ENCODE peak calls at places on chromosomes 5 and 9, in six cellular contexts. K is H1, V is HepG2, F is GM12878, X is GM12891, W is K562. N is an unnamed sample.

GRCh38 chr9:129613520-129614175 is 7.3 kb downstream of the C9orf50 start:
- DNase-seq in K (no peak), V (no peak), F (no peak), X (no peak), W (no peak), N (no peak)

GRCh38 chr5:1318659-1319251 is 23.9 kb upstream of the TERT start:
- DNase-seq in K (no peak), V (no peak), F (no peak), X (no peak), W (no peak), N (peak)

GRCh38 chr5:83472508-83473343 is 1.2 kb downstream of the VCAN start:
- DNase-seq in K (peak), V (no peak), F (no peak), X (peak), W (peak), N (peak)

GRCh38 chr9:107158321-107158720 is 124.8 kb upstream of the RAD23B start:
- DNase-seq in K (peak), V (peak), F (no peak), X (no peak), W (no peak), N (no peak)

GRCh38 chr9:114100536-114100935 is 1.4 kb upstream of the KIF12 start:
- DNase-seq in K (no peak), V (no peak), F (no peak), X (no peak), W (no peak), N (no peak)

GRCh38 chr5:80703291-80703690 is 48.5 kb upstream of the DHFR start:
- DNase-seq in K (no peak), V (no peak), F (no peak), X (no peak), W (no peak), N (no peak)

GRCh38 chr5:151081426-151082273 is 816 bp upstream of the TNIP1 start:
- DNase-seq in K (no peak), V (peak), F (no peak), X (no peak), W (no peak), N (no peak)

GRCh38 chr5:140631831-140632365 is 1.1 kb downstream of the CD14 start:
- DNase-seq in K (no peak), V (no peak), F (no peak), X (peak), W (no peak), N (peak)

GRCh38 chr5:41213340-41213739 is at the start of gene C6:
- DNase-seq in K (no peak), V (peak), F (no peak), X (no peak), W (no peak), N (no peak)

GRCh38 chr5:69368458-69369368 is 607 bp downstream of the AK6 start:
- DNase-seq in K (no peak), V (peak), F (no peak), X (no peak), W (peak), N (no peak)

GRCh38 chr9:69672828-69673640 is 863 bp upstream of the APBA1 start:
- DNase-seq in K (peak), V (peak), F (peak), X (peak), W (peak), N (peak)

GRCh38 chr9:1747568-1747967 is 267.6 kb upstream of the SMARCA2 start:
- DNase-seq in K (no peak), V (no peak), F (no peak), X (no peak), W (no peak), N (no peak)

GRCh38 chr5:38528162-38528703 is 28.2 kb downstream of the LIFR start:
- DNase-seq in K (no peak), V (peak), F (no peak), X (no peak), W (no peak), N (no peak)

GRCh38 chr9:98225015-98225442 is 30.4 kb downstream of the TBC1D2 start:
- DNase-seq in K (no peak), V (no peak), F (no peak), X (no peak), W (peak), N (no peak)

GRCh38 chr5:6774673-6775327 is 61.6 kb downstream of the TENT4A start:
- DNase-seq in K (no peak), V (no peak), F (no peak), X (no peak), W (no peak), N (no peak)

GRCh38 chr5:129243058-129243457 is 148.5 kb downstream of the ISOC1 start:
- DNase-seq in K (no peak), V (no peak), F (no peak), X (no peak), W (no peak), N (no peak)

GRCh38 chr5:43017438-43017820 is 22.7 kb downstream of the ANXA2R start:
- DNase-seq in K (no peak), V (peak), F (no peak), X (no peak), W (no peak), N (no peak)

GRCh38 chr5:148970876-148971275 is 92.0 kb downstream of the SH3TC2 start:
- DNase-seq in K (peak), V (no peak), F (no peak), X (no peak), W (no peak), N (no peak)

GRCh38 chr5:1155191-1156032 is 43.5 kb upstream of the SLC12A7 start:
- DNase-seq in K (no peak), V (no peak), F (no peak), X (no peak), W (no peak), N (no peak)

GRCh38 chr9:33300546-33300945 is 10.2 kb downstream of the NFX1 start:
- DNase-seq in K (no peak), V (peak), F (no peak), X (no peak), W (no peak), N (no peak)

GRCh38 chr9:138047469-138048040 is 170.0 kb downstream of the CACNA1B start:
- DNase-seq in K (peak), V (no peak), F (no peak), X (no peak), W (no peak), N (no peak)

GRCh38 chr5:157026789-157027424 is 32.0 kb downstream of the HAVCR1 start:
- DNase-seq in K (peak), V (no peak), F (no peak), X (no peak), W (peak), N (no peak)

GRCh38 chr9:95104088-95104960 is 213.2 kb downstream of the FANCC start:
- DNase-seq in K (no peak), V (no peak), F (no peak), X (no peak), W (no peak), N (no peak)

GRCh38 chr5:528625-529511 is 4.6 kb upstream of the SLC9A3 start:
- DNase-seq in K (no peak), V (no peak), F (no peak), X (no peak), W (no peak), N (no peak)

GRCh38 chr9:27412081-27412480 is 112.0 kb upstream of the IFNK start:
- DNase-seq in K (no peak), V (no peak), F (no peak), X (no peak), W (no peak), N (no peak)

GRCh38 chr5:177194278-177194677 is 60.7 kb downstream of the NSD1 start:
- DNase-seq in K (no peak), V (peak), F (no peak), X (no peak), W (no peak), N (no peak)

GRCh38 chr9:8115570-8115969 is 316.0 kb upstream of the DMAC1 start:
- DNase-seq in K (no peak), V (no peak), F (no peak), X (no peak), W (no peak), N (no peak)

GRCh38 chr9:112945620-112946208 is 55.0 kb upstream of the SLC46A2 start:
- DNase-seq in K (peak), V (peak), F (no peak), X (no peak), W (peak), N (no peak)

GRCh38 chr9:105063665-105064247 is 135.8 kb upstream of the ABCA1 start:
- DNase-seq in K (no peak), V (peak), F (no peak), X (no peak), W (no peak), N (no peak)

GRCh38 chr5:89277791-89278190 is 394.8 kb upstream of the MEF2C start:
- DNase-seq in K (no peak), V (no peak), F (no peak), X (no peak), W (no peak), N (no peak)

GRCh38 chr9:117021881-117022280 is 334.8 kb downstream of the TRIM32 start:
- DNase-seq in K (no peak), V (no peak), F (no peak), X (no peak), W (no peak), N (no peak)

GRCh38 chr5:138230261-138230660 is 17.1 kb upstream of the CDC23 start:
- DNase-seq in K (no peak), V (no peak), F (no peak), X (no peak), W (no peak), N (no peak)

GRCh38 chr9:76109953-76110352 is 219.5 kb downstream of the PCSK5 start:
- DNase-seq in K (no peak), V (no peak), F (no peak), X (no peak), W (no peak), N (no peak)

GRCh38 chr5:151770383-151771258 is 1.1 kb upstream of the G3BP1 start:
- DNase-seq in K (peak), V (no peak), F (no peak), X (peak), W (peak), N (peak)

GRCh38 chr9:96641514-96641913 is 13.6 kb downstream of the PRXL2C start:
- DNase-seq in K (no peak), V (peak), F (no peak), X (no peak), W (no peak), N (no peak)

GRCh38 chr9:107242073-107243063 is 40.7 kb upstream of the RAD23B start:
- DNase-seq in K (no peak), V (no peak), F (no peak), X (no peak), W (no peak), N (no peak)

DNA sequence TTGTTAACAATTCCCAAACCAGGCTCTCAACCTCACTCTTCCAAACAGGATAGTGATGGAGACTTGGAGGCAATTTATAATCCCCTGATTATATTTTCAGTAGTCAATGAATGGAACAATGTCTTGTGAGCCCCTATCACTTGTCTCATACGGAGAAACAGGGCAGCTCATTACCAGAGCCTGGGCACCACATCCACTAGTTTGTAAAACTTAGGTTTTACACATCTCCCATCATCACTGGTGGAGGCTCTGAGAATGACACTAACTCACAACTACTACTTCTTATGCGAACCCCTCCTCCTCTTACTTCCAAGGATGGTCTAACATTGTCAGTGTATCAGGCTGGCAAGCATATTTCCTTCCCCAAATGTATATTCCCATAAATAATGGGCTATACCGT is 253.7 kb downstream of the EPB41L4A start:
- DNase-seq in K (no peak), V (no peak), F (no peak), X (no peak), W (no peak), N (no peak)
- TF ChIP-seq POLR2A in K (peak), V (no peak), F (no peak), X (no peak), W (no peak), N (no peak)

DNA sequence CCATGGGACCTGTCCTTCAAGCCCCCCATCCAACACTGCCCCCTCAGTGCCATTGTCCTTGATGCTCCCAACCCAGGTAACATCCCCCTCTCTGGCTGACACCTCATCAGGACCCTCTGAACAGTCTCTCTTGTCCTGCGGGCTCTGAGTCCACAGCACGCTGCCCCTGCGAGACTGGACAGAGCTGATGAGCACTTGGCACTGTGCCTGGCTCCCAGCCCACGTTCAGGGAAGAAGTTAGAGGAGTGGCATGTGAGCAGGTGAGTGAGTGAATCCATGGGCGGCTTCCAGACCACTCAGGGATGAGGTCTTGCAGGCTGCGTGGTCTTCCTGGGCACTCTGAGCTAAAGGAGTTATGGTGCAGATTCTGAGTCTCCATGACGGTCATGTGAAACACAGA is 70.7 kb downstream of the PAX5 start:
- DNase-seq in K (peak), V (no peak), F (no peak), X (no peak), W (no peak), N (no peak)
- TF ChIP-seq TAF1 in K (no peak), V (no peak), F (no peak), X (no peak), W (no peak), N (no peak)

GRCh38 chr5:159178978-159179377 is 30.4 kb downstream of the RNF145 start:
- DNase-seq in K (no peak), V (peak), F (peak), X (no peak), W (peak), N (no peak)
- TF ChIP-seq POLR2A in K (no peak), V (no peak), F (no peak), X (no peak), W (no peak), N (no peak)

GRCh38 chr5:72110401-72111013 is 3.2 kb downstream of the MAP1B start:
- DNase-seq in K (no peak), V (no peak), F (no peak), X (no peak), W (no peak), N (no peak)
- TF ChIP-seq TAF1 in K (no peak), V (no peak), F (no peak), X (no peak), W (no peak), N (no peak)

DNA sequence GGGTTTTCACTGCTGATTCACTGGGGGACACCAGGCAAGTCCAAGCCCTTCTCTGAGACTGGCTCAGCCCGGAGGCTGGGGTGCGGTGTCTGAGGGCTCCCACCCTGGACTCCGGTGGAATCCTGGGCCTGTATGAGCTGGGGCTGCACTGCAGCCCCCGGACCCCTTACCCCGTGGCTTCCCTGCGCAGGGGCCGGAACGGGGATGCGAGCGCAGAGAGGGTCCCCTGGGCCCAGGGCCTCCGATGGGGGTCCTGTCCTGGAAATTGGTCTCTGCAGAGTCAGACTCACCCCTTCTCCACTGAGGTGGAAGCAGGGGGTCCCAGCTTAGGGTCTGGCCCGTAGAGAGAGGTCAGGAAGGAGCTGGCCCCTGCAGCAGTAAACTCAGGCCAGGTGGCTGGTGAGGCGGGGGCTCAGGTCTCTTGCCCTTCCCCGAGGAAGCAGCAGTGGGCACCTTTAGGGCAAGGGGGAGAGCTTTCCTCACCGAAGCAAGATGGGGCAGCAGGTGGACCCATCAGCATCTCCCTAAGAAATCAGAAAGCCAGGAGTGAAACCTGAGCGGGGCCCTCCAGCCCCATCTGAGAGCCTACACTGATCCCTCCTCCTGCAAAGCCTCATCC is 1.6 kb upstream of the VAV2 start:
- DNase-seq in K (no peak), V (no peak), F (no peak), X (no peak), W (no peak), N (no peak)
- TF ChIP-seq POLR2A in K (no peak), V (no peak), F (no peak), X (no peak), W (no peak), N (no peak)

GRCh38 chr9:133986774-133987454 is 5.2 kb downstream of the VAV2 start:
- DNase-seq in K (no peak), V (no peak), F (no peak), X (no peak), W (no peak), N (no peak)
- TF ChIP-seq TAF1 in K (no peak), V (no peak), F (no peak), X (no peak), W (no peak), N (no peak)